ENCODE peak calls at places on chromosomes 1 and 21, in six cellular contexts. T, K, S, I, D and Y are unnamed samples.

GRCh38 chr1:1173061-1173792 is 453 bp upstream of the TTLL10 start:
- DNase-seq in T (no peak), K (no peak), S (no peak), I (no peak), D (no peak), Y (no peak)

GRCh38 chr1:51620470-51620869 is 3.6 kb downstream of the OSBPL9 start:
- DNase-seq in T (no peak), K (no peak), S (no peak), I (no peak), D (no peak), Y (no peak)

GRCh38 chr1:35718492-35719336 is at the start of gene C1orf216:
- DNase-seq in T (peak), K (peak), S (peak), I (peak), D (peak), Y (peak)

GRCh38 chr21:45544449-45545235 is 2.4 kb upstream of the SLC19A1 start:
- DNase-seq in T (no peak), K (no peak), S (no peak), I (no peak), D (no peak), Y (no peak)

GRCh38 chr1:8409107-8409506 is 91.2 kb downstream of the SLC45A1 start:
- DNase-seq in T (no peak), K (no peak), S (peak), I (peak), D (no peak), Y (peak)

GRCh38 chr1:21291184-21291583 is 921 bp upstream of the ECE1 start:
- DNase-seq in T (no peak), K (no peak), S (no peak), I (no peak), D (no peak), Y (no peak)

GRCh38 chr21:44320847-44321246 is 18.3 kb downstream of the CFAP410 start:
- DNase-seq in T (no peak), K (no peak), S (no peak), I (no peak), D (no peak), Y (no peak)

GRCh38 chr1:204578867-204579664 is 62.9 kb downstream of the MDM4 start:
- DNase-seq in T (no peak), K (no peak), S (peak), I (no peak), D (peak), Y (no peak)

GRCh38 chr1:78434351-78434750 is 56.4 kb upstream of the PTGFR start:
- DNase-seq in T (no peak), K (no peak), S (no peak), I (no peak), D (no peak), Y (no peak)

GRCh38 chr1:71780681-71781080 is 501.7 kb downstream of the NEGR1 start:
- DNase-seq in T (no peak), K (no peak), S (no peak), I (no peak), D (no peak), Y (no peak)

GRCh38 chr1:21673277-21673780 is 4.2 kb upstream of the RAP1GAP start:
- DNase-seq in T (no peak), K (no peak), S (peak), I (no peak), D (no peak), Y (peak)

GRCh38 chr1:100360790-100361232 is 8.5 kb downstream of the CDC14A start:
- DNase-seq in T (no peak), K (no peak), S (no peak), I (peak), D (no peak), Y (no peak)

GRCh38 chr1:15276691-15277090 is 29.7 kb downstream of the FHAD1 start:
- DNase-seq in T (no peak), K (no peak), S (no peak), I (no peak), D (no peak), Y (no peak)

GRCh38 chr1:93672069-93672468 is 9.6 kb downstream of the BCAR3 start:
- DNase-seq in T (no peak), K (no peak), S (no peak), I (no peak), D (no peak), Y (no peak)

GRCh38 chr1:182681516-182681915 is 2.9 kb downstream of the RGS8 start:
- DNase-seq in T (no peak), K (no peak), S (no peak), I (no peak), D (no peak), Y (no peak)

GRCh38 chr1:60133848-60134247 is 60.3 kb upstream of the C1orf87 start:
- DNase-seq in T (no peak), K (no peak), S (no peak), I (no peak), D (no peak), Y (peak)

GRCh38 chr1:204419064-204419403 is 7.4 kb upstream of the PPP1R15B start:
- DNase-seq in T (peak), K (no peak), S (no peak), I (no peak), D (no peak), Y (no peak)

GRCh38 chr1:54546651-54547348 is 1.2 kb upstream of the ACOT11 start:
- DNase-seq in T (no peak), K (no peak), S (no peak), I (no peak), D (no peak), Y (no peak)

GRCh38 chr1:70353641-70354331 is 736 bp downstream of the ANKRD13C start:
- DNase-seq in T (peak), K (no peak), S (peak), I (peak), D (no peak), Y (peak)

GRCh38 chr1:115262886-115263285 is 75.2 kb downstream of the NGF start:
- DNase-seq in T (no peak), K (no peak), S (no peak), I (no peak), D (no peak), Y (no peak)

GRCh38 chr1:1947493-1947892 is 28.4 kb upstream of the TMEM52 start:
- DNase-seq in T (no peak), K (no peak), S (no peak), I (no peak), D (no peak), Y (peak)

GRCh38 chr1:181482521-181483083 is 715 bp upstream of the CACNA1E start:
- DNase-seq in T (peak), K (no peak), S (peak), I (peak), D (peak), Y (peak)

GRCh38 chr21:42543106-42543847 is 29.6 kb downstream of the SLC37A1 start:
- DNase-seq in T (no peak), K (no peak), S (no peak), I (no peak), D (no peak), Y (no peak)

GRCh38 chr1:216379441-216379840 is 43.8 kb downstream of the USH2A start:
- DNase-seq in T (no peak), K (no peak), S (no peak), I (no peak), D (no peak), Y (no peak)

GRCh38 chr1:118944133-118944532 is 44.0 kb downstream of the TBX15 start:
- DNase-seq in T (no peak), K (no peak), S (no peak), I (no peak), D (no peak), Y (no peak)

GRCh38 chr1:29355375-29355774 is 119.1 kb downstream of the PTPRU start:
- DNase-seq in T (no peak), K (no peak), S (no peak), I (no peak), D (no peak), Y (no peak)

GRCh38 chr1:159862031-159862430 is 426 bp downstream of the VSIG8 start:
- DNase-seq in T (no peak), K (no peak), S (no peak), I (no peak), D (no peak), Y (no peak)

GRCh38 chr1:23343246-23344110 is 606 bp downstream of the HNRNPR start:
- DNase-seq in T (peak), K (no peak), S (peak), I (peak), D (no peak), Y (peak)

GRCh38 chr1:25879675-25880074 is 4.2 kb upstream of the PAQR7 start:
- DNase-seq in T (no peak), K (no peak), S (no peak), I (no peak), D (no peak), Y (no peak)

GRCh38 chr1:221419513-221420088 is 322.3 kb downstream of the DUSP10 start:
- DNase-seq in T (peak), K (no peak), S (no peak), I (no peak), D (no peak), Y (no peak)

GRCh38 chr1:89274431-89274857 is 1.8 kb upstream of the GBP5 start:
- DNase-seq in T (peak), K (no peak), S (peak), I (no peak), D (no peak), Y (no peak)

GRCh38 chr1:229457436-229457835 is 23.5 kb upstream of the ACTA1 start:
- DNase-seq in T (no peak), K (no peak), S (no peak), I (no peak), D (no peak), Y (no peak)

GRCh38 chr1:59541891-59542290 is 245.0 kb downstream of the FGGY start:
- DNase-seq in T (no peak), K (no peak), S (no peak), I (no peak), D (no peak), Y (no peak)

GRCh38 chr1:182617734-182618288 is 13.6 kb upstream of the RGS16 start:
- DNase-seq in T (no peak), K (peak), S (no peak), I (no peak), D (no peak), Y (no peak)

GRCh38 chr1:204102029-204102611 is 29.2 kb downstream of the SOX13 start:
- DNase-seq in T (no peak), K (no peak), S (peak), I (no peak), D (no peak), Y (no peak)

GRCh38 chr21:42518216-42518615 is 4.6 kb downstream of the SLC37A1 start:
- DNase-seq in T (no peak), K (peak), S (no peak), I (no peak), D (no peak), Y (no peak)